ENCODE peak calls at places on chromosomes 3 and 15, in seven cellular contexts. M is A549, N is HepG2, C is sigmoid colon, G is SK-N-SH, U is H1, H is stomach. V is an unnamed sample.

GRCh38 chr3:129485681-129486056 is 42.8 kb upstream of the RHO start:
- DNase-seq in M (no peak), N (no peak), C (peak), G (no peak), U (no peak), H (peak), V (no peak)

GRCh38 chr15:91270747-91271146 is 170.7 kb downstream of the SV2B start:
- DNase-seq in M (no peak), N (no peak), C (no peak), G (no peak), U (no peak), H (no peak), V (no peak)

GRCh38 chr3:156507285-156507684 is 47.6 kb downstream of the SSR3 start:
- DNase-seq in M (no peak), N (no peak), C (no peak), G (no peak), U (no peak), H (no peak), V (no peak)

GRCh38 chr15:28977377-28978010 is 91.7 kb downstream of the APBA2 start:
- DNase-seq in M (peak), N (no peak), C (no peak), G (no peak), U (no peak), H (no peak), V (no peak)

GRCh38 chr3:8937064-8938020 is 25.9 kb downstream of the RAD18 start:
- DNase-seq in M (peak), N (peak), C (no peak), G (no peak), U (no peak), H (no peak), V (no peak)

GRCh38 chr15:81400640-81401236 is 26.7 kb upstream of the TMC3 start:
- DNase-seq in M (peak), N (peak), C (no peak), G (peak), U (no peak), H (no peak), V (no peak)

GRCh38 chr3:71022552-71023335 is 560.8 kb downstream of the FOXP1 start:
- DNase-seq in M (peak), N (peak), C (no peak), G (no peak), U (peak), H (no peak), V (no peak)

GRCh38 chr3:53709856-53710674 is 136.2 kb downstream of the CHDH start:
- DNase-seq in M (peak), N (peak), C (peak), G (peak), U (peak), H (peak), V (peak)

GRCh38 chr3:47565861-47566550 is 12.7 kb downstream of the CSPG5 start:
- DNase-seq in M (no peak), N (no peak), C (no peak), G (peak), U (no peak), H (no peak), V (no peak)

GRCh38 chr3:171257251-171258179 is 202.7 kb downstream of the TNIK start:
- DNase-seq in M (no peak), N (no peak), C (no peak), G (no peak), U (no peak), H (no peak), V (no peak)

GRCh38 chr3:111592941-111593340 is 2.2 kb downstream of the ZBED2 start:
- DNase-seq in M (no peak), N (no peak), C (no peak), G (no peak), U (no peak), H (no peak), V (no peak)

GRCh38 chr15:63077952-63078351 is 35.4 kb downstream of the TPM1 start:
- DNase-seq in M (no peak), N (no peak), C (no peak), G (no peak), U (peak), H (no peak), V (no peak)

GRCh38 chr3:52318186-52318793 is 2.2 kb downstream of the DNAH1 start:
- DNase-seq in M (no peak), N (no peak), C (no peak), G (no peak), U (no peak), H (peak), V (peak)

GRCh38 chr3:194518652-194519051 is 31.9 kb upstream of the ATP13A3 start:
- DNase-seq in M (no peak), N (no peak), C (no peak), G (no peak), U (no peak), H (no peak), V (no peak)

GRCh38 chr3:52685285-52685704 is 418 bp downstream of the PBRM1 start:
- DNase-seq in M (peak), N (peak), C (peak), G (peak), U (no peak), H (peak), V (peak)

GRCh38 chr3:177284383-177284881 is 87.2 kb upstream of the TBL1XR1 start:
- DNase-seq in M (peak), N (peak), C (peak), G (no peak), U (peak), H (no peak), V (peak)

GRCh38 chr15:31364301-31365031 is 37.8 kb downstream of the KLF13 start:
- DNase-seq in M (no peak), N (no peak), C (no peak), G (peak), U (no peak), H (no peak), V (no peak)

GRCh38 chr15:43776101-43776717 is 557 bp downstream of the ELL3 start:
- DNase-seq in M (no peak), N (no peak), C (no peak), G (no peak), U (peak), H (peak), V (peak)

GRCh38 chr3:56302417-56302816 is 165.8 kb downstream of the ERC2 start:
- DNase-seq in M (no peak), N (no peak), C (no peak), G (no peak), U (no peak), H (no peak), V (no peak)

GRCh38 chr3:172848910-172849309 is 98.4 kb downstream of the ECT2 start:
- DNase-seq in M (no peak), N (no peak), C (no peak), G (no peak), U (no peak), H (no peak), V (no peak)

GRCh38 chr3:18494251-18494650 is 69.1 kb upstream of the SATB1 start:
- DNase-seq in M (no peak), N (no peak), C (no peak), G (no peak), U (no peak), H (no peak), V (no peak)

GRCh38 chr15:36778516-36778915 is 199.1 kb downstream of the CDIN1 start:
- DNase-seq in M (no peak), N (no peak), C (no peak), G (no peak), U (no peak), H (no peak), V (no peak)

GRCh38 chr3:102165367-102165766 is 269.4 kb upstream of the ZPLD1 start:
- DNase-seq in M (no peak), N (no peak), C (no peak), G (no peak), U (no peak), H (no peak), V (no peak)

GRCh38 chr3:164190566-164190965 is 887.7 kb downstream of the SI start:
- DNase-seq in M (no peak), N (no peak), C (no peak), G (no peak), U (no peak), H (no peak), V (no peak)

GRCh38 chr3:7518471-7518870 is 657.6 kb downstream of the GRM7 start:
- DNase-seq in M (no peak), N (no peak), C (no peak), G (peak), U (no peak), H (peak), V (no peak)

GRCh38 chr3:59609967-59610366 is 560.1 kb upstream of the CFAP20DC start:
- DNase-seq in M (no peak), N (no peak), C (peak), G (no peak), U (no peak), H (no peak), V (no peak)

GRCh38 chr3:128316456-128316855 is 150.2 kb downstream of the DNAJB8 start:
- DNase-seq in M (no peak), N (no peak), C (no peak), G (no peak), U (peak), H (peak), V (peak)

GRCh38 chr3:120425877-120426276 is 24.9 kb downstream of the FSTL1 start:
- DNase-seq in M (no peak), N (no peak), C (peak), G (peak), U (no peak), H (no peak), V (no peak)

GRCh38 chr15:101470548-101471239 is 18.8 kb downstream of the PCSK6 start:
- DNase-seq in M (no peak), N (no peak), C (no peak), G (no peak), U (no peak), H (no peak), V (no peak)

GRCh38 chr3:154602241-154602640 is 172.3 kb upstream of the GPR149 start:
- DNase-seq in M (no peak), N (no peak), C (no peak), G (no peak), U (no peak), H (no peak), V (no peak)

GRCh38 chr3:70546679-70547078 is 234.2 kb upstream of the MDFIC2 start:
- DNase-seq in M (no peak), N (no peak), C (no peak), G (no peak), U (no peak), H (no peak), V (no peak)

GRCh38 chr3:31839144-31839917 is 141.7 kb downstream of the OSBPL10 start:
- DNase-seq in M (no peak), N (peak), C (no peak), G (no peak), U (no peak), H (no peak), V (no peak)

GRCh38 chr15:98547741-98548166 is 100.6 kb upstream of the IGF1R start:
- DNase-seq in M (no peak), N (no peak), C (peak), G (no peak), U (peak), H (no peak), V (peak)

GRCh38 chr15:40275954-40276353 is 6.9 kb downstream of the ANKRD63 start:
- DNase-seq in M (no peak), N (no peak), C (no peak), G (no peak), U (no peak), H (no peak), V (no peak)

GRCh38 chr15:42194502-42194901 is 13.6 kb downstream of the VPS39 start:
- DNase-seq in M (peak), N (peak), C (no peak), G (no peak), U (no peak), H (no peak), V (no peak)

GRCh38 chr3:139780603-139781002 is 102.8 kb upstream of the NMNAT3 start:
- DNase-seq in M (no peak), N (no peak), C (no peak), G (no peak), U (no peak), H (no peak), V (no peak)

GRCh38 chr3:12812812-12813211 is 16.3 kb downstream of the CAND2 start:
- DNase-seq in M (no peak), N (no peak), C (no peak), G (no peak), U (no peak), H (no peak), V (no peak)
- TF ChIP-seq CTCF in M (no peak), N (no peak), C (no peak), G (no peak), U (peak), H (no peak), V (no peak)

DNA sequence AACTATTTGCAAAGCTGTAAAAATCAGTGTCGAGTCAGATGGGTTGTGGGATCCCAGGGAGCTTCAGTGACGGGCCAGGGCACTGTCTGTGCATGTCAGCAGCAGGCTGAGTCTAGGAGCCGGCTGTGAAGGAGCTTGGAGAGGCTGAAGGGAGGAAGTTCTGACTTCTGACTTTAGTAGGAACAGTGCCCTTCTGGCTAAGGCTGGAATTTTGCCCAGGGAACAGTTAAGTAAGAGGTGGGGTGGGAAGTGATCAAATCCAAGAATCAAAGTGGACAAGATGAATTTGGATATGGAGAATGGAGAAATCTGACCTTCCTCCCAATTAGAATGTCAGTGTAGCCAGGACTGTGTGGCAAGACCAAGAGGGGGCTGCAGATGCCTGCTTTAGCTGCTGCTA is 77.9 kb downstream of the ABHD5 start:
- DNase-seq in M (no peak), N (no peak), C (peak), G (no peak), U (no peak), H (no peak), V (peak)
- TF ChIP-seq EP300 in M (no peak), N (no peak), C (no peak), G (no peak), U (no peak), H (no peak), V (no peak)

GRCh38 chr3:42012378-42012934 is 50.6 kb upstream of the ULK4 start:
- DNase-seq in M (no peak), N (no peak), C (no peak), G (no peak), U (no peak), H (no peak), V (no peak)
- H3K4me3 ChIP-seq in M (peak), N (peak), C (no peak), G (no peak), U (peak), H (peak), V (peak)

GRCh38 chr3:132198601-132199000 is 118.6 kb upstream of the ACP3 start:
- DNase-seq in M (no peak), N (no peak), C (no peak), G (no peak), U (no peak), H (no peak), V (no peak)

GRCh38 chr3:132199451-132199850 is 117.8 kb upstream of the ACP3 start:
- DNase-seq in M (no peak), N (no peak), C (no peak), G (no peak), U (no peak), H (no peak), V (peak)

GRCh38 chr3:132196113-132196512 is 121.1 kb upstream of the ACP3 start:
- DNase-seq in M (no peak), N (no peak), C (no peak), G (no peak), U (no peak), H (no peak), V (no peak)
- TF ChIP-seq CTCF in M (no peak), N (no peak), C (no peak), G (no peak), U (no peak), H (no peak), V (no peak)

DNA sequence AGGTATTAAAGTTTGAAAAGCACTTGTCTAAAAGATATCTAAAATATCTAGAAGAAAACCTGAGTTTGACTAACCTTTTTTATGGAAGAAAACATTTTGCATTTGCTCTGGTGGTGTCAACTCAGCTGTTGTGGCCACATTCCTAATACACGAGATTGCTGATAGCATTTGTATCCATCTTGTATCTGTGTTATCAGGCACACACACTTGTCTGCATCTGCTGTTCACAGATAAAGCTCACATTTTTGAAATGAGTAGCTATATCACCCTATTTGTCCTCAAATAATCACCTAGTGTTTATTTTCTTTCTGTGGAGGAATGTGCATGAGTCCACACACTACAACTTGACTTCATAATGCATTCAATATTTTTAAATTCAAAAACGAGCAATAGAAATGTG is 632.3 kb upstream of the NR2F2 start:
- DNase-seq in M (no peak), N (no peak), C (no peak), G (no peak), U (no peak), H (no peak), V (no peak)
- TF ChIP-seq EP300 in M (no peak), N (no peak), C (no peak), G (no peak), U (no peak), H (no peak), V (no peak)